ENCODE peak calls at places on chromosomes 3 and 15, in nine cellular contexts. G, N, T, S, W, U, L, D and F are unnamed samples.

GRCh38 chr3:13950042-13950441 is 70.2 kb upstream of the WNT7A start:
- DNase-seq in G (no peak), N (no peak), T (no peak), S (no peak), W (no peak), U (no peak), L (no peak), D (no peak), F (no peak)

GRCh38 chr15:76837474-76837873 is 67.7 kb downstream of the SCAPER start:
- DNase-seq in G (no peak), N (no peak), T (no peak), S (no peak), W (no peak), U (no peak), L (no peak), D (no peak), F (no peak)

GRCh38 chr3:71064976-71065763 is 518.4 kb downstream of the FOXP1 start:
- DNase-seq in G (no peak), N (peak), T (peak), S (peak), W (peak), U (peak), L (no peak), D (peak), F (peak)

GRCh38 chr3:44966795-44967278 is 9.1 kb downstream of the ZDHHC3 start:
- DNase-seq in G (no peak), N (peak), T (no peak), S (no peak), W (no peak), U (no peak), L (no peak), D (no peak), F (no peak)

GRCh38 chr3:197501879-197502620 is 53.7 kb downstream of the BDH1 start:
- DNase-seq in G (no peak), N (peak), T (no peak), S (peak), W (no peak), U (no peak), L (no peak), D (no peak), F (no peak)

GRCh38 chr15:100788080-100788730 is 91.4 kb upstream of the ALDH1A3 start:
- DNase-seq in G (peak), N (no peak), T (no peak), S (no peak), W (no peak), U (no peak), L (no peak), D (no peak), F (no peak)

GRCh38 chr3:120752230-120752629 is 9.7 kb downstream of the GTF2E1 start:
- DNase-seq in G (no peak), N (no peak), T (no peak), S (no peak), W (no peak), U (no peak), L (no peak), D (no peak), F (no peak)

GRCh38 chr15:60358935-60359672 is 38.7 kb downstream of the ANXA2 start:
- DNase-seq in G (no peak), N (peak), T (no peak), S (peak), W (no peak), U (no peak), L (no peak), D (no peak), F (no peak)

GRCh38 chr3:116473602-116474001 is 28.3 kb upstream of the LSAMP start:
- DNase-seq in G (no peak), N (no peak), T (no peak), S (no peak), W (no peak), U (no peak), L (no peak), D (no peak), F (no peak)

GRCh38 chr15:68348601-68349000 is 71.1 kb downstream of the FEM1B start:
- DNase-seq in G (no peak), N (no peak), T (no peak), S (no peak), W (no peak), U (no peak), L (no peak), D (no peak), F (no peak)

GRCh38 chr15:60972301-60972700 is 256.8 kb downstream of the RORA start:
- DNase-seq in G (no peak), N (peak), T (no peak), S (no peak), W (no peak), U (no peak), L (no peak), D (no peak), F (no peak)

GRCh38 chr3:66362541-66362941 is 138.3 kb downstream of the LRIG1 start:
- DNase-seq in G (no peak), N (peak), T (no peak), S (no peak), W (no peak), U (no peak), L (no peak), D (no peak), F (no peak)

GRCh38 chr3:188021041-188021440 is 132.9 kb upstream of the LPP start:
- DNase-seq in G (no peak), N (peak), T (no peak), S (no peak), W (no peak), U (no peak), L (no peak), D (peak), F (no peak)

GRCh38 chr3:139189943-139190342 is 145.3 kb upstream of the PRR23C start:
- DNase-seq in G (no peak), N (no peak), T (no peak), S (no peak), W (no peak), U (no peak), L (no peak), D (no peak), F (no peak)

GRCh38 chr3:173399001-173399400 is 1.5 kb downstream of the NLGN1 start:
- DNase-seq in G (no peak), N (no peak), T (no peak), S (no peak), W (no peak), U (no peak), L (no peak), D (no peak), F (no peak)

GRCh38 chr15:44654858-44655257 is 8.6 kb downstream of the SPG11 start:
- DNase-seq in G (no peak), N (no peak), T (no peak), S (no peak), W (no peak), U (no peak), L (no peak), D (no peak), F (no peak)

GRCh38 chr3:184491867-184492615 is 69.5 kb upstream of the EPHB3 start:
- DNase-seq in G (no peak), N (peak), T (no peak), S (no peak), W (no peak), U (no peak), L (no peak), D (no peak), F (no peak)

GRCh38 chr15:75212200-75212858 is 10.6 kb downstream of the C15orf39 start:
- DNase-seq in G (no peak), N (no peak), T (no peak), S (no peak), W (no peak), U (no peak), L (no peak), D (no peak), F (no peak)

GRCh38 chr3:136728434-136728833 is 23.7 kb downstream of the STAG1 start:
- DNase-seq in G (no peak), N (no peak), T (no peak), S (no peak), W (no peak), U (no peak), L (no peak), D (no peak), F (no peak)

GRCh38 chr15:74216949-74217348 is 14.4 kb upstream of the STRA6 start:
- DNase-seq in G (no peak), N (no peak), T (no peak), S (no peak), W (peak), U (no peak), L (no peak), D (no peak), F (no peak)

GRCh38 chr3:46952813-46953212 is 23.7 kb downstream of the CCDC12 start:
- DNase-seq in G (no peak), N (no peak), T (no peak), S (no peak), W (no peak), U (no peak), L (no peak), D (no peak), F (no peak)

GRCh38 chr15:35753486-35753885 is 207.5 kb upstream of the DPH6 start:
- DNase-seq in G (no peak), N (peak), T (no peak), S (no peak), W (no peak), U (no peak), L (no peak), D (no peak), F (no peak)

GRCh38 chr3:2579206-2579605 is 480.5 kb downstream of the CNTN4 start:
- DNase-seq in G (no peak), N (no peak), T (no peak), S (no peak), W (no peak), U (no peak), L (no peak), D (no peak), F (no peak)

GRCh38 chr3:125266976-125267375 is 54.4 kb upstream of the SLC12A8 start:
- DNase-seq in G (no peak), N (no peak), T (no peak), S (no peak), W (no peak), U (no peak), L (no peak), D (no peak), F (no peak)

GRCh38 chr3:186960327-186960726 is 30.0 kb downstream of the ST6GAL1 start:
- DNase-seq in G (no peak), N (no peak), T (no peak), S (no peak), W (no peak), U (no peak), L (no peak), D (no peak), F (no peak)

GRCh38 chr3:45088959-45089358 is 57.2 kb downstream of the CDCP1 start:
- DNase-seq in G (no peak), N (no peak), T (no peak), S (no peak), W (no peak), U (no peak), L (no peak), D (no peak), F (no peak)

GRCh38 chr3:17740703-17741102 is 1.7 kb downstream of the TBC1D5 start:
- DNase-seq in G (no peak), N (peak), T (no peak), S (peak), W (no peak), U (no peak), L (peak), D (no peak), F (no peak)

GRCh38 chr3:172258616-172259015 is 189.6 kb downstream of the GHSR start:
- DNase-seq in G (no peak), N (peak), T (no peak), S (no peak), W (no peak), U (no peak), L (no peak), D (no peak), F (no peak)

GRCh38 chr3:84904819-84905555 is 53.8 kb upstream of the CADM2 start:
- DNase-seq in G (no peak), N (no peak), T (no peak), S (no peak), W (peak), U (no peak), L (no peak), D (no peak), F (no peak)

GRCh38 chr3:17742837-17743659 is 617 bp upstream of the TBC1D5 start:
- DNase-seq in G (no peak), N (peak), T (no peak), S (no peak), W (peak), U (peak), L (peak), D (no peak), F (peak)

GRCh38 chr15:56017920-56018319 is 24.5 kb upstream of the NEDD4 start:
- DNase-seq in G (no peak), N (no peak), T (no peak), S (no peak), W (no peak), U (no peak), L (no peak), D (no peak), F (no peak)

GRCh38 chr3:45942051-45942825 is 1.0 kb upstream of the CXCR6 start:
- DNase-seq in G (no peak), N (no peak), T (no peak), S (no peak), W (no peak), U (no peak), L (no peak), D (peak), F (no peak)

GRCh38 chr3:24487325-24488242 is 7.1 kb downstream of the THRB start:
- DNase-seq in G (no peak), N (no peak), T (no peak), S (no peak), W (no peak), U (no peak), L (no peak), D (no peak), F (no peak)

GRCh38 chr3:82130056-82130455 is 368.6 kb upstream of the GBE1 start:
- DNase-seq in G (no peak), N (no peak), T (no peak), S (no peak), W (no peak), U (no peak), L (no peak), D (no peak), F (no peak)

GRCh38 chr3:32165442-32165841 is 59.0 kb downstream of the GPD1L start:
- DNase-seq in G (no peak), N (no peak), T (no peak), S (no peak), W (no peak), U (no peak), L (no peak), D (no peak), F (no peak)

GRCh38 chr3:15215996-15216395 is 9.9 kb downstream of the CAPN7 start:
- DNase-seq in G (no peak), N (peak), T (no peak), S (no peak), W (no peak), U (no peak), L (no peak), D (no peak), F (no peak)

GRCh38 chr3:128851601-128852000 is 27.8 kb upstream of the ACAD9 start:
- DNase-seq in G (no peak), N (no peak), T (no peak), S (no peak), W (no peak), U (no peak), L (no peak), D (no peak), F (no peak)

GRCh38 chr15:62436235-62436634 is 271.1 kb upstream of the C2CD4B start:
- DNase-seq in G (no peak), N (no peak), T (no peak), S (no peak), W (no peak), U (no peak), L (no peak), D (no peak), F (no peak)

DNA sequence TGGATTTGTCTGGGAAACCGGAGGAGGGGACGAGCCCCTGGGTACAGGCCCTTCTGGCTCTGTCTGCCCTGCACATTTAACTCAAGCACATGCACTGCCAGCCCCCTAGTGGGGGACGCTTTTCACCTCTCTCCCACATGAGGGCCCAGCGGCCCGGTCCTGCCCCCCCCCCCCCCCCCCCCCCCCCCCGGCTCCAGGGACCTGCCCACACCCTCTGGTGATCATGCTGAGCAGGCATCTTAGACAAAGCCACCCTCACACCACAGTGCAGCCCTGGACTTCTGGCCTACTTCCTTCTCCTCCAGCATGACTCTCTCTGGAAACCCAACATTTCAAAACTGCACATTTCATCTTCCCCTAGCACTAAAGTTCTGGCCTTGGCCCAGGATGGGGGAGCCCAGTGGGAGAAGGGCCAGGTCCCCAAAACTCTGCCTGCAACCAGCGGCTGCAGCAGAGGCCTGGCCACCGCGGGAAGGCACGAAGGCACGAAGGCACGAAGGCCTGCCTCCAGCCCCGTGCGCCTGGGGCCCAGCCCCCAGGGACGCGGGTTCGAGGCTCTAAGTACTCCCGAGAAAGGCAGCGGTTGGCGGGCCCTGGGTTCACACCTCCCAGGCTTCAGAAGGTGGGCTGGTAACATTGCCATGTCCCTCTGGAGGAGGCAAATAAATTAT is 14.1 kb downstream of the KLF15 start:
- DNase-seq in G (no peak), N (no peak), T (peak), S (no peak), W (peak), U (no peak), L (no peak), D (peak), F (peak)
- TF ChIP-seq CTCF in G (no peak), N (peak), T (no peak), S (no peak), W (no peak), U (no peak), L (no peak), D (no peak), F (no peak)

DNA sequence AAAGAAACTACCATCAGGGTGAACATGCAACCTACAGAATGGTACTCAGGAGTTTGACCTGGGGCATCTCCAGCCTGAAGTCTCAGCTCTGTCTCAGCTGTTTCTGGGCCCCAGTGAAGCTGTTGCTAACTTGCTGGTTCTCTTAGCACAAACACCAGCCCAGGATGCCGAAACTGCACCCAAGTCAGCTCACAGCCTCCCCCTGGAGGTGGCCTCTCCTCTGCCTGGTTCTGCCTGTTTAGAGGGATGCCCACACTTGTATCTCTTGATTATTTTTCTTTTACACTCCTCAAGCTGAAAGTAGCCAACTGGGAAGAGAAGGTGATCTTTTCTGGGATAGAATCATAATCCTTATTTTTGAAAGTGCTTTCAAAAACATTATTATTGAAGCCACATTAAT is 289.0 kb upstream of the RASGRP1 start:
- DNase-seq in G (no peak), N (peak), T (peak), S (peak), W (no peak), U (no peak), L (no peak), D (no peak), F (no peak)
- TF ChIP-seq CTCF in G (no peak), N (peak), T (peak), S (no peak), W (no peak), U (no peak), L (peak), D (no peak), F (no peak)

GRCh38 chr3:191074511-191074910 is 124.5 kb upstream of the OSTN start:
- DNase-seq in G (no peak), N (no peak), T (no peak), S (no peak), W (no peak), U (no peak), L (no peak), D (no peak), F (no peak)
- TF ChIP-seq CTCF in G (no peak), N (no peak), T (no peak), S (no peak), W (no peak), U (no peak), L (no peak), D (no peak), F (no peak)

GRCh38 chr3:133776794-133777438 is 28.7 kb upstream of the SRPRB start:
- DNase-seq in G (no peak), N (no peak), T (no peak), S (no peak), W (no peak), U (no peak), L (no peak), D (no peak), F (no peak)
- TF ChIP-seq CTCF in G (no peak), N (no peak), T (no peak), S (no peak), W (no peak), U (no peak), L (no peak), D (no peak), F (no peak)

GRCh38 chr15:43484455-43484854 is 8.5 kb downstream of the TP53BP1 start:
- DNase-seq in G (no peak), N (peak), T (no peak), S (no peak), W (no peak), U (no peak), L (no peak), D (no peak), F (no peak)

GRCh38 chr15:43487271-43487895 is 5.6 kb downstream of the TP53BP1 start:
- DNase-seq in G (no peak), N (no peak), T (no peak), S (no peak), W (no peak), U (no peak), L (no peak), D (no peak), F (no peak)

GRCh38 chr15:43488790-43489585 is 4.0 kb downstream of the TP53BP1 start:
- DNase-seq in G (no peak), N (peak), T (no peak), S (no peak), W (no peak), U (no peak), L (no peak), D (no peak), F (no peak)

DNA sequence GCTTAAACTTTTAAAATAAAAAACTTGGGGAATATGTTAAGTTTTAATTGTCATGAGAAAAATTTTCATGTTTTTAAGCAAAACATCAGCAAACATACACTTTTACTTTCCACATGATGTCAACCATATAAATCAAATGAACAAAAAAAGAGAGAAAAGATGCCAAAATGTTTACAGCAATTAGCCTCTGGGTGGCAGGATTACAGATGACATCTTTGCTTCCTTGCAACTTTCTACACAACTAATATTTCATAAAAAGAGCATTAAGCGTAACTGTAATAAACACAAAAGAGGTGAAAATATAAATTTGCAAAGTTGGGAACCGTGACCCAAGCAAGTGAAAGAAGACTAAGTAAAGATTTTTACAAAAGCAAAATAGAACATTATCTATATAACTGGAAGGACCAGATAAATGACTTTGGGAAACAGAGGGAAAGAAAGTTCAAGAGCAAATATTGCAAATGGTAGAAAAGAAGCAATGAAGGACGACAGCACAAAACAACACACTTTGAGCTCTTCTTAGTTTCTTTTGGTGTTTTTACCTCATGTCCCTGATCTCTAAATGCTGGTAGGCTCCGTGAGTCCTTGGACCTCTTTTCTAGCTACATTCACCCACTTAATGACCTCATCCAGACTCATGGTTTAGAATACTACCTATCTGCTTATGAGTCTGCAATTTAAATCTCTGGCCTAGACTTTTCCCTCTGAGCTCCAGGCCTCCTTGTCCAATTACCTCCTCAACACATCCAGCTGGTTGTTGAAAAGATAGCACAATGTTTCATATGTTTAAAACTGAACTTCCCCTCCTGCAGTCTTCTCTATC is 9.4 kb downstream of the TP53BP1 start:
- DNase-seq in G (no peak), N (peak), T (no peak), S (peak), W (no peak), U (no peak), L (no peak), D (no peak), F (no peak)
- TF ChIP-seq CTCF in G (peak), N (peak), T (peak), S (peak), W (no peak), U (peak), L (no peak), D (no peak), F (no peak)